ENCODE peak calls at places on chromosomes 6 and 20, in eight cellular contexts. F, K, O, Q, G, J, I and A are unnamed samples.

GRCh38 chr6:105711216-105711615 is 308.3 kb upstream of the PREP start:
- DNase-seq in F (no peak), K (no peak), O (no peak), Q (no peak), G (no peak), J (no peak), I (no peak), A (no peak)

GRCh38 chr6:71194730-71195129 is 93.9 kb upstream of the OGFRL1 start:
- DNase-seq in F (no peak), K (no peak), O (no peak), Q (no peak), G (peak; percentile 62), J (no peak), I (no peak), A (no peak)

GRCh38 chr6:85361643-85362014 is 88.3 kb upstream of the NT5E start:
- DNase-seq in F (no peak), K (no peak), O (no peak), Q (no peak), G (no peak), J (no peak), I (no peak), A (no peak)

GRCh38 chr6:4124361-4124760 is 11.0 kb downstream of the ECI2 start:
- DNase-seq in F (no peak), K (no peak), O (no peak), Q (no peak), G (no peak), J (no peak), I (no peak), A (no peak)

GRCh38 chr20:44056010-44056698 is 130.8 kb downstream of the JPH2 start:
- DNase-seq in F (peak; percentile 41), K (peak; percentile 70), O (peak; percentile 26), Q (peak; percentile 12), G (peak; percentile 20), J (peak; percentile 58), I (no peak), A (no peak)

GRCh38 chr20:39048000-39048696 is 86.0 kb downstream of the DHX35 start:
- DNase-seq in F (peak; percentile 84), K (peak; percentile 89), O (peak; percentile 79), Q (peak; percentile 65), G (peak; percentile 76), J (peak; percentile 76), I (peak; percentile 37), A (peak; percentile 68)

GRCh38 chr6:6993503-6994237 is 114.1 kb upstream of the RREB1 start:
- DNase-seq in F (no peak), K (no peak), O (no peak), Q (no peak), G (no peak), J (no peak), I (no peak), A (no peak)

GRCh38 chr6:100877851-100878250 is 3.3 kb downstream of the ASCC3 start:
- DNase-seq in F (peak; percentile 8), K (no peak), O (no peak), Q (no peak), G (no peak), J (no peak), I (no peak), A (no peak)

GRCh38 chr20:48294196-48294595 is 508.9 kb upstream of the SULF2 start:
- DNase-seq in F (no peak), K (no peak), O (peak; percentile 59), Q (no peak), G (peak; percentile 62), J (no peak), I (no peak), A (no peak)

GRCh38 chr6:19860235-19860877 is 23.2 kb downstream of the ID4 start:
- DNase-seq in F (no peak), K (no peak), O (no peak), Q (no peak), G (no peak), J (no peak), I (no peak), A (no peak)